ENCODE peak calls at places on chromosomes 4 and X, in four cellular contexts. P, F, V and U are unnamed samples.
A peak's percentile ranks its signal among the peaks of the same experiment; 100 is the strongest.

GRCh38 chr4:3257125-3257690 is 8.2 kb downstream of the MSANTD1 start:
- DNase-seq in V (no peak), F (no peak), P (no peak), U (peak; percentile 34)

GRCh38 chrX:48697182-48697727 is 721 bp downstream of the SUV39H1 start:
- DNase-seq in V (no peak), F (no peak), P (no peak), U (no peak)

GRCh38 chr4:112649055-112649408 is 12.1 kb downstream of the LARP7 start:
- DNase-seq in P (no peak), F (no peak), V (no peak), U (no peak)

GRCh38 chrX:63613531-63614028 is 171.4 kb downstream of the ARHGEF9 start:
- DNase-seq in V (no peak), F (no peak), P (no peak), U (no peak)

GRCh38 chr4:10599574-10599973 is 85.0 kb downstream of the CLNK start:
- DNase-seq in F (no peak), P (no peak), V (no peak), U (no peak)

GRCh38 chr4:139740531-139741041 is 75.0 kb downstream of the MGST2 start:
- DNase-seq in V (no peak), P (no peak), F (peak; percentile 62), U (no peak)

GRCh38 chrX:136202889-136203288 is 48.3 kb downstream of the MAP7D3 start:
- DNase-seq in P (no peak), F (no peak), V (no peak), U (no peak)

GRCh38 chr4:158208931-158209640 is 1.2 kb upstream of the TMEM144 start:
- DNase-seq in F (peak; percentile 74), P (no peak), V (no peak), U (no peak)

GRCh38 chr4:3799496-3799895 is 33.3 kb downstream of the ADRA2C start:
- DNase-seq in V (no peak), P (no peak), F (no peak), U (no peak)

GRCh38 chrX:136586386-136586785 is 54.4 kb downstream of the VGLL1 start:
- DNase-seq in V (no peak), F (no peak), P (no peak), U (no peak)

GRCh38 chr4:176387571-176387970 is 67.8 kb downstream of the SPCS3 start:
- DNase-seq in F (no peak), V (no peak), P (no peak), U (no peak)

GRCh38 chr4:7564242-7564641 is 129.5 kb upstream of the PSAPL1 start:
- DNase-seq in V (no peak), P (no peak), F (no peak), U (no peak)

GRCh38 chr4:45331796-45332195 is 605.4 kb upstream of the GNPDA2 start:
- DNase-seq in F (no peak), P (no peak), V (no peak), U (no peak)

GRCh38 chr4:41957634-41958033 is 22.4 kb downstream of the TMEM33 start:
- DNase-seq in F (no peak), V (peak; percentile 20), P (peak; percentile 53), U (no peak)

GRCh38 chr4:176236909-176237308 is 32.1 kb downstream of the ASB5 start:
- DNase-seq in P (no peak), F (no peak), V (no peak), U (no peak)

GRCh38 chr4:40337081-40337480 is 1.9 kb downstream of the CHRNA9 start:
- DNase-seq in P (no peak), V (no peak), F (no peak), U (no peak)

GRCh38 chr4:170853422-170854021 is 763.8 kb upstream of the AADAT start:
- DNase-seq in F (no peak), V (peak; percentile 9), P (peak; percentile 15), U (peak; percentile 2)

GRCh38 chr4:117560329-117560728 is 474.0 kb upstream of the NDST3 start:
- DNase-seq in P (no peak), F (no peak), V (no peak), U (no peak)

GRCh38 chr4:174225247-174226054 is 58.0 kb downstream of the FBXO8 start:
- DNase-seq in P (no peak), F (no peak), V (no peak), U (no peak)

GRCh38 chr4:48109413-48110263 is 24.4 kb downstream of the TXK start:
- DNase-seq in F (no peak), V (no peak), P (no peak), U (peak; percentile 22)

GRCh38 chrX:150018931-150019331 is 80.6 kb upstream of the EOLA2 start:
- DNase-seq in V (no peak), P (no peak), F (no peak), U (no peak)

GRCh38 chr4:128837679-128838078 is 28.2 kb downstream of the JADE1 start:
- DNase-seq in V (no peak), F (no peak), P (no peak), U (no peak)

GRCh38 chr4:7195546-7196282 is 3.4 kb downstream of the SORCS2 start:
- DNase-seq in F (no peak), V (no peak), P (no peak), U (no peak)

GRCh38 chr4:55407764-55408163 is 12.0 kb downstream of the TMEM165 start:
- DNase-seq in V (no peak), F (no peak), P (no peak), U (no peak)

GRCh38 chr4:96205143-96205542 is 365.2 kb downstream of the PDHA2 start:
- DNase-seq in P (no peak), V (no peak), F (no peak), U (no peak)

GRCh38 chr4:47219586-47219985 is 188.2 kb downstream of the GABRB1 start:
- DNase-seq in P (no peak), V (no peak), F (no peak), U (no peak)

GRCh38 chr4:26779674-26780073 is 81.0 kb upstream of the STIM2 start:
- DNase-seq in P (no peak), F (no peak), V (no peak), U (no peak)

GRCh38 chr4:26782168-26782829 is 78.3 kb upstream of the STIM2 start:
- DNase-seq in V (no peak), F (no peak), P (peak; percentile 71), U (no peak)

GRCh38 chr4:26782830-26783202 is 77.8 kb upstream of the STIM2 start:
- DNase-seq in F (no peak), P (no peak), V (no peak), U (no peak)

GRCh38 chr4:26779224-26779623 is 81.4 kb upstream of the STIM2 start:
- DNase-seq in P (no peak), V (no peak), F (no peak), U (no peak)

DNA sequence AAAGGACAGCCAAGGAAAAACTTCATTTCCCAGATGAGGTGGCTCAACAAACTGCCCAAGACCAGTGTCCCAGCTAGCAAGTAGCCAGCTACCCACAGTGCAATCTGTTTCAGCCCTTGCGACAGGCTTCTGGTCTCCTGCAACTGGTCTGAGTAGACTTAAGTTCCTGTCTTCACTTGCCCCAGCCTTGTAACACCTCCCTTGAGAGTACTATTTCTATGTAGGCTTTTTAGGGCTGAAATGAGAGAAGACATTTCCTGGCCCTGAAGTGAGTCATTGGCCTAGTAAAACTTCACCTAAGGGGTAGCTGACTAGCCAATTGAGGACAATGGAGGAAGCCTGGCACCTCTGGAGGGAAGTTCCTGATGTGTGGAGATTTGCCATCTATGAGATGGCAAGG is 80.1 kb upstream of the STIM2 start:
- DNase-seq in P (no peak), F (no peak), V (no peak), U (no peak)
- TF ChIP-seq POLR2AphosphoS5 in P (no peak), F (no peak), V (no peak), U (no peak)

GRCh38 chrX:38312436-38312835 is 14.9 kb downstream of the RPGR start:
- DNase-seq in V (no peak), P (no peak), F (no peak), U (no peak)
- TF ChIP-seq SPI1 in V (no peak), P (no peak), F (no peak), U (no peak)

GRCh38 chr4:73451404-73451803 is 15.4 kb downstream of the AFP start:
- DNase-seq in P (no peak), F (no peak), V (no peak), U (no peak)
- TF ChIP-seq POLR2AphosphoS5 in P (no peak), F (no peak), V (no peak), U (no peak)

GRCh38 chr4:1207603-1208265 is 35.4 kb upstream of the SPON2 start:
- DNase-seq in F (no peak), V (no peak), P (no peak), U (no peak)
- TF ChIP-seq SPI1 in F (no peak), V (no peak), P (no peak), U (no peak)

GRCh38 chr4:185567828-185568442 is 32.6 kb upstream of the PDLIM3 start:
- DNase-seq in V (no peak), F (no peak), P (no peak), U (no peak)
- TF ChIP-seq POLR2AphosphoS5 in V (no peak), F (no peak), P (no peak), U (no peak)

GRCh38 chr4:123121241-123121907 is 199.0 kb upstream of the NUDT6 start:
- DNase-seq in V (no peak), P (no peak), F (no peak), U (no peak)
- TF ChIP-seq SPI1 in V (no peak), P (no peak), F (no peak), U (no peak)

DNA sequence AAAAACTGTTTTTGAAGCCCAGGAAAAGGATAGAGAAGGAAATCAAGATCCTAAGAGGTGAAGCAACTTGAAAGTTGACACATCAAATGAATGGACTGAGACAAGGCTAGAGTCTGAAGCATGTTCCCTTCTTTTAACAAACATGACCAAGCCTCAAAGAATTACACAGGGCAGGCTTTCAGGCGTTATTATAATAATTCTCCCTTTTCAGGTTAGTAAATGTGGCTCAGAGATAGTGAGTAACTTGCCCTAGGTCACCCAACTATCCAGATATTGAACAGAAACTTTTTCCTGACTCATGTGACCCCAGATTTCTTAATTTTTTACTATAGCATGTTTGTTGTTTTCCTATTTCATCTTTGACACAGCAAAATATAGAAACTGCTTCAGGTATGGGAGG is 91.7 kb downstream of the PPP1R2C start:
- DNase-seq in F (no peak), V (no peak), P (no peak), U (no peak)
- TF ChIP-seq POLR2AphosphoS5 in F (no peak), V (no peak), P (no peak), U (no peak)

DNA sequence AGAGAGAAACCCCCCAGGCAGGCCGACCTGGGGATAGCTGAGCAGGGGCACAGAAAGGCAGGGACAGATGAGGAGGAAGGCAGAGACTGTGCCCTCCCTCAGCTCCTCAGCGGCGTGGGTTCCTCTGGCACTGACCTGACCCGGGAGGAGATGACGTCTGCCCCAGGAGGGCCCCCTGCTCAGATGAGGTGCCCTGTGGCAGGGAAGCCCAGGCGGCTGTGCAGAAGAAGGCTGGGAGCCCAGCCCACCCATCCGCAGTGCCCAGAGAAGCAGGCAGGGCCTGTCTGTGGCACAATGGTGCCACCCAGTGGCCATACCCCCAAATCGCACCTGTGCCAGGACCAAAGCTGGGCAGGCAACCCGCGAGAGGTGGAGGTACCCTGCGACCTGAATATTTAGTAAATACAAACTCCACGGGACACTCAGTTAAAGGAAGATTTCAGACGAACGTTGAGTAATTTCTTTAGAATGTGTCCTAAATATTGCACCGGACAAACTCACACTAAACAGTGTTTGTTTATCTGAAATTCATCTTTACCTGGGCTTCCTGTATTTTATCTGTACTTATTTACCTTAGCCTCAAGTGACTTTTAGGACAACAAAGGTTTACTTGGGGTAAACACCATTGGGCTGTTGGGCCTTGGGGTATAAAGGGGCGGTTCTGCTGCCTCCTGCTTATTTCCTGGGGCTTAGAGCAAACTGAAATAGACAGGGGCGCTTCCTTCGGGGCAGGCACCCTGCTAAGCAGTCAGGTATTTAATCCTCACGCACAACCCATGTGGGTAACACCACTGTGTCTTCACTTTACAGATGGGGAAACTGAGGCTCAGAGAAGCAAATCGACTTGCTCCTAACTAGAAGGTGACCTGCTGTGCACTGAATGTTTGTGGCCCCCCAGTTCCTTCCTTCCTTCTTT is 46.5 kb upstream of the HMX1 start:
- DNase-seq in V (no peak), P (peak; percentile 80), F (peak; percentile 11), U (peak; percentile 79)
- TF ChIP-seq SPI1 in V (no peak), P (no peak), F (no peak), U (no peak)